ENCODE peak calls at places on chromosomes 7 and 10, in four cellular contexts. G is K562, Z is GM12878, L is HepG2. C is an unnamed sample.

GRCh38 chr10:101043356-101043707 is 12.3 kb downstream of the SFXN3 start:
- DNase-seq in G (no peak), Z (no peak), L (no peak), C (no peak)

GRCh38 chr10:62638062-62638477 is 166.4 kb upstream of the ADO start:
- DNase-seq in G (no peak), Z (peak), L (no peak), C (no peak)

GRCh38 chr10:2985729-2986232 is 81.6 kb upstream of the PFKP start:
- DNase-seq in G (peak), Z (no peak), L (no peak), C (peak)

GRCh38 chr10:6667679-6668270 is 87.7 kb upstream of the PRKCQ start:
- DNase-seq in G (peak), Z (no peak), L (peak), C (peak)

GRCh38 chr10:6053816-6054581 is 8.2 kb downstream of the IL2RA start:
- DNase-seq in G (peak), Z (no peak), L (peak), C (no peak)

GRCh38 chr7:72183835-72184234 is 228.3 kb downstream of the CALN1 start:
- DNase-seq in G (peak), Z (no peak), L (peak), C (no peak)

GRCh38 chr7:158471716-158472115 is 115.9 kb downstream of the PTPRN2 start:
- DNase-seq in G (no peak), Z (no peak), L (no peak), C (no peak)

GRCh38 chr7:25347360-25347759 is 119.1 kb upstream of the NPVF start:
- DNase-seq in G (no peak), Z (no peak), L (no peak), C (no peak)

GRCh38 chr10:8403711-8404371 is 349.4 kb downstream of the GATA3 start:
- DNase-seq in G (no peak), Z (no peak), L (no peak), C (no peak)

DNA sequence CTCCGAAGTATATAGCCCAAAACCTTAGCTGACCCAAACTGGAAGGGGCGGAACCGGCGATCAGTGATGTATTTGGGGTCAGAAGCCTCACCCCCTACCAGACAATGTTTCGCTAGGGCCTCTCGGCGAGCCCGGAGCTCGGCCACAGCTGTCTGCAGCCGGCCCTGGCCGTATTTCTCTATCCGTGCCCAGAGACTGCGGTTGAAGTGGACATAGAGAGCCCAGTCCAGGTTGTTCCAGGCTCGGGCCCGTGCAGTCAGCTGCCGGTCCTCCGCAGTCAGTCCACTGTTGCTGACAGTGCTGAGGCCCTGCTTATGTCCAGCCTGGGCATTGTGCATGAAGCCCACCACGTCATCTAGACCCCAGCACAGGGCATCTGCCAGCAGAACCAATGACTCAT is 1.5 kb upstream of the TRAPPC14 start:
- DNase-seq in G (no peak), Z (no peak), L (no peak), C (no peak)
- TF ChIP-seq CEBPB in G (no peak), Z (no peak), L (no peak), C (no peak)

GRCh38 chr10:114284346-114285071 is 45.5 kb downstream of the VWA2 start:
- DNase-seq in G (no peak), Z (no peak), L (no peak), C (no peak)

GRCh38 chr10:114286971-114287370 is 47.9 kb downstream of the VWA2 start:
- DNase-seq in G (no peak), Z (no peak), L (no peak), C (no peak)

GRCh38 chr10:114283535-114283934 is 44.5 kb downstream of the VWA2 start:
- DNase-seq in G (no peak), Z (no peak), L (no peak), C (no peak)

GRCh38 chr10:114288424-114289095 is 49.5 kb downstream of the VWA2 start:
- DNase-seq in G (no peak), Z (no peak), L (no peak), C (no peak)

GRCh38 chr10:114285961-114286441 is 46.9 kb downstream of the VWA2 start:
- DNase-seq in G (no peak), Z (no peak), L (no peak), C (no peak)
- TF ChIP-seq REST in G (no peak), Z (no peak), L (no peak), C (no peak)

DNA sequence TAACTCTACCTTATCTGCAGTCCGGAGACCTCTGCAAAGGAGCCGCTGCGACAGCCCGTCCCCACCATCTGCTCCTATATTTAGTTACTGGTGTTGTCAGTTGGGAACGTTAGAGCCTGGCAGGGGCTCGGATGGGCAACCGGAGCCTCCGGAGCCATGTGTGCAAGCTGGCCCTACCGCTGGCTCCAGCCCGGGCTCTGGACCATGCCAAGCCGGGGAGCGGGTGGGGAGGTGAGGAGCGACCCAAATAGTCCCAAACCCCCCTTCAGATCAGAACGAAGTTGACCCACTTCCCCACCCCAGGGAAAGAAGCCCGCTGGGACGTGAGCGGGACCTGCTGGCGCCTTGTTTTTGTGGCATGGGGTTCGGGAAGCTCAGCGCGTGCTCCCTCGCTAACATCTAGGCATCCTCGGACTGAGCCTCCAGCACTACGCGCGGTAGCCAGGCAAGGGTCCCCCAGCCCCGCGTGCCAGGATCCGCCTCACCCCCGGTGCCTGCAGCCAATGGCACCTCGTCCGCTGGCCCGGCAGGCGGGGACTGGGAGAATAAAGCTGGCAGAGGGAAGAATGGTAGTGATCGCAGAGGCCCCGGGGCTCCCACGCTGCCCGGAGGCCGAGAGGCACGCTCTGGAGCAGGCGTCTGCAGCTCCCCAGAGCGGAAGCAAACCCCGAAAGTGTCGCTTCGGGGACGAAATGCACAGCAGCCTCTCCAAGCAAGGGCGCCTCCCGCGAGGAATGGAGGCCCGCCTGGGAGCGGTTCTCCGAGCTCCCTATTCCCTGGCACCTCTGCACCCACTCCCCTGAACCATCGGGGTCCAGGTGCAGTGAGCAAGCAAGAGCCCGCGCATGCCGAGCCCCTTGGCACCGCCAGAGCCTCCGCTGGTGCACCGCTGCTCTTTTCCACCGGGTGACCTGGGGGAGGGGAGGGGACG is 669 bp downstream of the LRRC20 start:
- DNase-seq in G (peak), Z (no peak), L (no peak), C (peak)
- TF ChIP-seq CHD4 in G (no peak), Z (no peak), L (no peak), C (no peak)

DNA sequence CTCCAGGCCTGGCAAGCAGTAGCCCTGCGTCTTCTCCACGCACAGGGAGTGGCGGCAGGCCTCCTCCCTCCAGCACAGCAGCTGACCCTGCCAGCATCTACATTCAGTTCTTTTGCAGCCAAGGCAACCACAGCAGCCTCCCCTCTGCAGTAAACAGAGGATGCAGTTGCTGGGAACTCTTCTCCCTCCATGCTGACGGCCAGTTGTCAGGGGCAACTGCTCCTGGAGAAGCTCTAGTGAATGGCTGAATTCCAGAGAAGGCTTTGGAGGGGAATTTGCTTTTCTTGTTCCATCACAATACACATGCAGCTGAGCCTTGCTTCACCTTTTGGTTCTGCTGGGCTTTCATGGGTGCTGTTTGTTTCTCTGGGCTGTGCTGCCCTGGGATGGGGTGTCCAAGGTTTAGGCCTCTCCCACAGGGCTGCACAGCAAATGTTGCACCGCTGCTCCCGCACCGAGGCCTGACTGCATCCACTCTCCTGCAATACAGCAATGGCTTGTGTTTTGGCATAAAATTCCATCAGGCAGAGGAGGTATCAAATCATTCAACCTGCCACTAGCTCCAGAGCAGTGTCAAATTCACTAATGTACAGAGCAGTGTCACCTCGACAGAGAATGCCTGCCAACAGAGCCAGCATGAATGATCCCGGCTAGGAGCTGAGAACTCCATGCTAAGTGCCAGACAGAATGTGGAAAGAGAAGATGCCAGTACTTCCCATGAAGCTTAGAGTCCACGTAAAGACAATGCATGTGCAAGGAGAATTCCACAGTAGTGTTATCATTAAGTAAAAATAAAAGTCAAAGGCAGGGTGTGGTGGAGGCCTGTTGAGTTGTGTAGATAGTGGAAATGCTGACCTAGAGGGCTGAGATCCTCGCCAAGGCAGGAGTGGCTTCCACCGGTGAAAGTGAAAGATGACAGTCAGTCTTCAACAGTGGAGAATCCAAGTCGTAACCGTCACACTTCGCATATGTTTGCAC is 399.6 kb downstream of the DPP6 start:
- DNase-seq in G (no peak), Z (no peak), L (no peak), C (no peak)
- TF ChIP-seq CEBPB in G (no peak), Z (no peak), L (no peak), C (no peak)

GRCh38 chr7:36037121-36037662 is 115.9 kb upstream of the EEPD1 start:
- DNase-seq in G (peak), Z (no peak), L (no peak), C (peak)
- TF ChIP-seq REST in G (no peak), Z (no peak), L (no peak), C (no peak)

C was measured in A549.